ENCODE peak calls at places on chromosomes 4 and X, in eight cellular contexts. One of them, this sample, is unnamed.
A peak's percentile ranks its signal among the peaks of the same experiment; 100 is the strongest.

GRCh38 chr4:69800599-69800998 is 40.2 kb upstream of the SULT1B1 start:
- DNase-seq in upper lobe of left lung: no peak
- DNase-seq in DND-41: no peak
- DNase-seq in sigmoid colon: no peak
- DNase-seq in pancreas: no peak
- DNase-seq in heart left ventricle: no peak
- DNase-seq in fibroblast of lung: peak; percentile 64
- DNase-seq in IMR-90: no peak
- DNase-seq in this sample: no peak

GRCh38 chr4:8090312-8090711 is 68.3 kb downstream of the ABLIM2 start:
- DNase-seq in upper lobe of left lung: no peak
- DNase-seq in DND-41: no peak
- DNase-seq in sigmoid colon: no peak
- DNase-seq in pancreas: no peak
- DNase-seq in heart left ventricle: peak; percentile 26
- DNase-seq in fibroblast of lung: peak; percentile 71
- DNase-seq in IMR-90: peak; percentile 35
- DNase-seq in this sample: no peak

GRCh38 chr4:99180367-99181169 is 36.5 kb upstream of the ADH4 start:
- DNase-seq in upper lobe of left lung: no peak
- DNase-seq in DND-41: no peak
- DNase-seq in sigmoid colon: peak; percentile 79
- DNase-seq in pancreas: no peak
- DNase-seq in heart left ventricle: no peak
- DNase-seq in fibroblast of lung: peak; percentile 55
- DNase-seq in IMR-90: peak; percentile 83
- DNase-seq in this sample: peak; percentile 44

GRCh38 chr4:20456416-20456815 is 204.7 kb downstream of the SLIT2 start:
- DNase-seq in upper lobe of left lung: no peak
- DNase-seq in DND-41: no peak
- DNase-seq in sigmoid colon: no peak
- DNase-seq in pancreas: no peak
- DNase-seq in heart left ventricle: no peak
- DNase-seq in fibroblast of lung: no peak
- DNase-seq in IMR-90: peak; percentile 20
- DNase-seq in this sample: no peak

GRCh38 chrX:71911023-71911730 is 532 bp downstream of the NHSL2 start:
- DNase-seq in upper lobe of left lung: peak; percentile 85
- DNase-seq in DND-41: no peak
- DNase-seq in sigmoid colon: peak; percentile 67
- DNase-seq in pancreas: peak; percentile 19
- DNase-seq in heart left ventricle: no peak
- DNase-seq in fibroblast of lung: peak; percentile 24
- DNase-seq in IMR-90: no peak
- DNase-seq in this sample: no peak

GRCh38 chrX:97763391-97763790 is 879.7 kb downstream of the RPA4 start:
- DNase-seq in upper lobe of left lung: no peak
- DNase-seq in DND-41: no peak
- DNase-seq in sigmoid colon: no peak
- DNase-seq in pancreas: no peak
- DNase-seq in heart left ventricle: no peak
- DNase-seq in fibroblast of lung: no peak
- DNase-seq in IMR-90: no peak
- DNase-seq in this sample: no peak

GRCh38 chr4:83709627-83710026 is 173.7 kb downstream of the GPAT3 start:
- DNase-seq in upper lobe of left lung: no peak
- DNase-seq in DND-41: no peak
- DNase-seq in sigmoid colon: no peak
- DNase-seq in pancreas: no peak
- DNase-seq in heart left ventricle: no peak
- DNase-seq in fibroblast of lung: no peak
- DNase-seq in IMR-90: no peak
- DNase-seq in this sample: no peak

GRCh38 chr4:112563431-112564200 is 47.6 kb upstream of the NEUROG2 start:
- DNase-seq in upper lobe of left lung: no peak
- DNase-seq in DND-41: no peak
- DNase-seq in sigmoid colon: no peak
- DNase-seq in pancreas: no peak
- DNase-seq in heart left ventricle: no peak
- DNase-seq in fibroblast of lung: no peak
- DNase-seq in IMR-90: no peak
- DNase-seq in this sample: no peak

GRCh38 chrX:152878976-152879755 is 18.7 kb upstream of the ZNF185 start:
- DNase-seq in upper lobe of left lung: no peak
- DNase-seq in DND-41: no peak
- DNase-seq in sigmoid colon: no peak
- DNase-seq in pancreas: no peak
- DNase-seq in heart left ventricle: no peak
- DNase-seq in fibroblast of lung: peak; percentile 35
- DNase-seq in IMR-90: no peak
- DNase-seq in this sample: no peak

GRCh38 chr4:168508683-168509082 is 11.8 kb downstream of the PALLD start:
- DNase-seq in upper lobe of left lung: no peak
- DNase-seq in DND-41: no peak
- DNase-seq in sigmoid colon: no peak
- DNase-seq in pancreas: no peak
- DNase-seq in heart left ventricle: no peak
- DNase-seq in fibroblast of lung: no peak
- DNase-seq in IMR-90: no peak
- DNase-seq in this sample: no peak

GRCh38 chr4:41644915-41645295 is 103.6 kb downstream of the PHOX2B start:
- DNase-seq in upper lobe of left lung: no peak
- DNase-seq in DND-41: no peak
- DNase-seq in sigmoid colon: no peak
- DNase-seq in pancreas: no peak
- DNase-seq in heart left ventricle: no peak
- DNase-seq in fibroblast of lung: no peak
- DNase-seq in IMR-90: no peak
- DNase-seq in this sample: no peak

GRCh38 chrX:33183366-33183765 is 28.0 kb downstream of the DMD start:
- DNase-seq in upper lobe of left lung: no peak
- DNase-seq in DND-41: peak; percentile 29
- DNase-seq in sigmoid colon: peak; percentile 73
- DNase-seq in pancreas: peak; percentile 9
- DNase-seq in heart left ventricle: no peak
- DNase-seq in fibroblast of lung: peak; percentile 24
- DNase-seq in IMR-90: peak; percentile 82
- DNase-seq in this sample: peak; percentile 44

GRCh38 chrX:155031657-155032056 is 5.0 kb downstream of the FUNDC2 start:
- DNase-seq in upper lobe of left lung: no peak
- DNase-seq in DND-41: no peak
- DNase-seq in sigmoid colon: no peak
- DNase-seq in pancreas: no peak
- DNase-seq in heart left ventricle: no peak
- DNase-seq in fibroblast of lung: no peak
- DNase-seq in IMR-90: no peak
- DNase-seq in this sample: no peak

GRCh38 chr4:85543832-85544231 is 68.9 kb downstream of the ARHGAP24 start:
- DNase-seq in upper lobe of left lung: no peak
- DNase-seq in DND-41: no peak
- DNase-seq in sigmoid colon: no peak
- DNase-seq in pancreas: no peak
- DNase-seq in heart left ventricle: no peak
- DNase-seq in fibroblast of lung: peak; percentile 70
- DNase-seq in IMR-90: peak; percentile 1
- DNase-seq in this sample: no peak

GRCh38 chr4:69754926-69755580 is 5.4 kb downstream of the SULT1B1 start:
- DNase-seq in upper lobe of left lung: no peak
- DNase-seq in DND-41: no peak
- DNase-seq in sigmoid colon: no peak
- DNase-seq in pancreas: no peak
- DNase-seq in heart left ventricle: no peak
- DNase-seq in fibroblast of lung: no peak
- DNase-seq in IMR-90: no peak
- DNase-seq in this sample: no peak

GRCh38 chr4:5893013-5893580 is at the start of gene CRMP1:
- DNase-seq in upper lobe of left lung: peak; percentile 79
- DNase-seq in DND-41: no peak
- DNase-seq in sigmoid colon: no peak
- DNase-seq in pancreas: no peak
- DNase-seq in heart left ventricle: no peak
- DNase-seq in fibroblast of lung: peak; percentile 29
- DNase-seq in IMR-90: no peak
- DNase-seq in this sample: no peak

GRCh38 chr4:125315571-125316390 is 1.0 kb downstream of the FAT4 start:
- DNase-seq in upper lobe of left lung: peak; percentile 89
- DNase-seq in DND-41: no peak
- DNase-seq in sigmoid colon: peak; percentile 74
- DNase-seq in pancreas: peak; percentile 40
- DNase-seq in heart left ventricle: peak; percentile 77
- DNase-seq in fibroblast of lung: peak; percentile 62
- DNase-seq in IMR-90: peak; percentile 54
- DNase-seq in this sample: no peak

GRCh38 chr4:139553751-139554670 is 2.0 kb downstream of the SETD7 start:
- DNase-seq in upper lobe of left lung: no peak
- DNase-seq in DND-41: no peak
- DNase-seq in sigmoid colon: no peak
- DNase-seq in pancreas: no peak
- DNase-seq in heart left ventricle: no peak
- DNase-seq in fibroblast of lung: no peak
- DNase-seq in IMR-90: no peak
- DNase-seq in this sample: no peak

GRCh38 chr4:80016506-80016905 is 56.5 kb downstream of the ANTXR2 start:
- DNase-seq in upper lobe of left lung: no peak
- DNase-seq in DND-41: peak; percentile 41
- DNase-seq in sigmoid colon: no peak
- DNase-seq in pancreas: no peak
- DNase-seq in heart left ventricle: no peak
- DNase-seq in fibroblast of lung: peak; percentile 72
- DNase-seq in IMR-90: peak; percentile 37
- DNase-seq in this sample: no peak
- H3K27ac ChIP-seq in upper lobe of left lung: peak overlapping the region; percentile 50
- H3K27ac ChIP-seq in DND-41: peak overlapping the region; percentile 93
- H3K27ac ChIP-seq in sigmoid colon: peak overlapping the region; percentile 52
- H3K27ac ChIP-seq in pancreas: no peak overlapping the region
- H3K27ac ChIP-seq in heart left ventricle: peak overlapping the region; percentile 56
- H3K27ac ChIP-seq in fibroblast of lung: peak overlapping the region; percentile 71
- H3K27ac ChIP-seq in IMR-90: peak overlapping the region; percentile 92
- H3K27ac ChIP-seq in this sample: peak overlapping the region; percentile 97

DNA sequence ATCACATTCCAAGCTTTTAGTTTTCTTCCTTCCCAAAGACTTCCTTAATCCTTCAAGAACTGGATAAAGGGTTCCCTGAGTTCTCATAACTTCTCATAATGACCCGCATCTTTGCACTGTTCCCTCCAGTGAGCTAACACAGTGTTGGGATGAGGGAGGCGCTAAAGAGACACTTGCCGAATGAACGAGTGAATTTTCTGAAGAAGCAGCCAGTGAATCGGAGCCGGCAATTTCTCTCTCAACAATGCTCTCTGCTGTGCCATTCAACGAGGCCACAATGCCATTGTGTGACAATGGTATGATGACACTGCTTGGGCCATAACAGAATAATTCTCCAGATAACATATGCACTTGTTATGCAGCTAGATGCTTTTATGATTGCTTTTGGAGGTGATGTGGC is 51.4 kb upstream of the ZFP42 start:
- DNase-seq in upper lobe of left lung: no peak
- DNase-seq in DND-41: no peak
- DNase-seq in sigmoid colon: no peak
- DNase-seq in pancreas: no peak
- DNase-seq in heart left ventricle: no peak
- DNase-seq in fibroblast of lung: no peak
- DNase-seq in IMR-90: no peak
- DNase-seq in this sample: no peak
- TF ChIP-seq CTCF in upper lobe of left lung: no peak
- TF ChIP-seq CTCF in DND-41: no peak
- TF ChIP-seq CTCF in sigmoid colon: no peak
- TF ChIP-seq CTCF in pancreas: no peak
- TF ChIP-seq CTCF in heart left ventricle: no peak
- TF ChIP-seq CTCF in fibroblast of lung: no peak
- TF ChIP-seq CTCF in IMR-90: no peak
- TF ChIP-seq CTCF in this sample: no peak

GRCh38 chr4:26239796-26240195 is 81.0 kb upstream of the RBPJ start:
- DNase-seq in upper lobe of left lung: no peak
- DNase-seq in DND-41: no peak
- DNase-seq in sigmoid colon: no peak
- DNase-seq in pancreas: no peak
- DNase-seq in heart left ventricle: no peak
- DNase-seq in fibroblast of lung: no peak
- DNase-seq in IMR-90: no peak
- DNase-seq in this sample: no peak

GRCh38 chr4:26235500-26235899 is 85.3 kb upstream of the RBPJ start:
- DNase-seq in upper lobe of left lung: no peak
- DNase-seq in DND-41: no peak
- DNase-seq in sigmoid colon: peak; percentile 83
- DNase-seq in pancreas: peak; percentile 39
- DNase-seq in heart left ventricle: no peak
- DNase-seq in fibroblast of lung: peak; percentile 47
- DNase-seq in IMR-90: peak; percentile 75
- DNase-seq in this sample: peak; percentile 34

GRCh38 chr4:26238782-26239647 is 81.8 kb upstream of the RBPJ start:
- DNase-seq in upper lobe of left lung: no peak
- DNase-seq in DND-41: no peak
- DNase-seq in sigmoid colon: no peak
- DNase-seq in pancreas: no peak
- DNase-seq in heart left ventricle: no peak
- DNase-seq in fibroblast of lung: peak; percentile 72
- DNase-seq in IMR-90: peak; percentile 75
- DNase-seq in this sample: no peak

GRCh38 chr4:26237916-26238315 is 82.9 kb upstream of the RBPJ start:
- DNase-seq in upper lobe of left lung: no peak
- DNase-seq in DND-41: no peak
- DNase-seq in sigmoid colon: no peak
- DNase-seq in pancreas: no peak
- DNase-seq in heart left ventricle: no peak
- DNase-seq in fibroblast of lung: no peak
- DNase-seq in IMR-90: no peak
- DNase-seq in this sample: no peak

GRCh38 chr4:26238426-26238781 is 82.4 kb upstream of the RBPJ start:
- DNase-seq in upper lobe of left lung: no peak
- DNase-seq in DND-41: no peak
- DNase-seq in sigmoid colon: no peak
- DNase-seq in pancreas: no peak
- DNase-seq in heart left ventricle: no peak
- DNase-seq in fibroblast of lung: no peak
- DNase-seq in IMR-90: no peak
- DNase-seq in this sample: no peak
- H3K4me3 ChIP-seq in upper lobe of left lung: no peak overlapping the region
- H3K4me3 ChIP-seq in DND-41: no peak overlapping the region
- H3K4me3 ChIP-seq in sigmoid colon: no peak overlapping the region
- H3K4me3 ChIP-seq in pancreas: no peak overlapping the region
- H3K4me3 ChIP-seq in heart left ventricle: no peak overlapping the region
- H3K4me3 ChIP-seq in fibroblast of lung: no peak overlapping the region
- H3K4me3 ChIP-seq in IMR-90: no peak overlapping the region
- H3K4me3 ChIP-seq in this sample: no peak overlapping the region

DNA sequence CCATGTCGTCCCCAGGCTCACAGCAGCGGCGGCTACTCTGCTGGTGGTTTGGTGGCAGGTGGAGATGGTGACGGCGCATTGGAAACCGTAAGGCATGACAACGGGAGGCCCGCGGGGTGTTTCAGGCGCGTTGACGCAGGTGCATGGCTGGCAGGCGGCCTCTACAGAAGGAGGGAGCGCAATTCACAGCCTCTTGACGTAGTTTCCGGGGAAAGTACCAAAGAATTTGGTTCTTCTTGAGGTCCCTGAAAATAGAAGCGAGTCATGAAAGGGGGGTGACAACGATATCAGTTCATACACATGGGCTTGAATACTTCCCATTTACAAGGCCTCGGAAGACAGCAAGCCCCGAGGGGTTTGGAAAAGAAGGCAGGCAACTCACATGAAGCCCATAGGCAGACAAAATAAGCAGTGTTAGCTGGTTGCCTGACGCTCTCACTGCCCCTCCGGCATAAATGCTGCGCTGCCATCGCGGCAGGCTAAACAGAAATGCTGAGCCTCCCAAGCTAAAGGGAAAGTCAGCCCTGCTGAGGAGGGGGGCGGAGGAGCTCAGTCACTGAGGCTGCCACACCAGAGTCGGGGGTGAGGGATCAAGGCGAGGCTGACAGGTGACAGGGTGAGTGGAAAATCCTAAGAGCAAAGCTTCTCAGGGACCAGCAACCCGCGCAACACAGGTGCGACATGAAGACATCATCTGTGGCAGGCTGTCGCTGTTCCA is 52.3 kb upstream of the PDLIM3 start:
- DNase-seq in upper lobe of left lung: peak; percentile 68
- DNase-seq in DND-41: no peak
- DNase-seq in sigmoid colon: no peak
- DNase-seq in pancreas: no peak
- DNase-seq in heart left ventricle: no peak
- DNase-seq in fibroblast of lung: no peak
- DNase-seq in IMR-90: peak; percentile 68
- DNase-seq in this sample: no peak
- H3K27ac ChIP-seq in upper lobe of left lung: no peak overlapping the region
- H3K27ac ChIP-seq in DND-41: no peak overlapping the region
- H3K27ac ChIP-seq in sigmoid colon: peak overlapping the region; percentile 24
- H3K27ac ChIP-seq in pancreas: no peak overlapping the region
- H3K27ac ChIP-seq in heart left ventricle: no peak overlapping the region
- H3K27ac ChIP-seq in fibroblast of lung: no peak overlapping the region
- H3K27ac ChIP-seq in IMR-90: no peak overlapping the region
- H3K27ac ChIP-seq in this sample: no peak overlapping the region